ENCODE peak calls at places on chromosomes 3 and 15, in five cellular contexts. D is GM06990; T is naive B cell; W is activated naive CD8-positive, alpha-beta T cell treated with anti-CD3 and anti-CD28 coated beads, Interleukin-2, amount 50 U/mL, for 24 hours; O is astrocyte of the spinal cord. E is an unnamed sample.

GRCh38 chr3:61913657-61914056 is 352.3 kb downstream of the PTPRG start:
- DNase-seq in D (no peak), T (no peak), W (no peak), O (no peak), E (no peak)

GRCh38 chr15:70160803-70161565 is 63.3 kb upstream of the TLE3 start:
- DNase-seq in D (no peak), T (no peak), W (no peak), O (no peak), E (no peak)

GRCh38 chr3:194928831-194929594 is 243.3 kb downstream of the FAM43A start:
- DNase-seq in D (no peak), T (no peak), W (no peak), O (no peak), E (no peak)

GRCh38 chr3:28349397-28350000 is 875 bp upstream of the AZI2 start:
- DNase-seq in D (no peak), T (no peak), W (no peak), O (no peak), E (no peak)

GRCh38 chr3:119529883-119530282 is 29.5 kb downstream of the CD80 start:
- DNase-seq in D (no peak), T (no peak), W (no peak), O (peak; percentile 18), E (no peak)

GRCh38 chr3:99532246-99532645 is 106.1 kb upstream of the COL8A1 start:
- DNase-seq in D (no peak), T (no peak), W (peak; percentile 1), O (peak; percentile 80), E (peak; percentile 31)

GRCh38 chr3:48120223-48120622 is 68.0 kb downstream of the CDC25A start:
- DNase-seq in D (no peak), T (no peak), W (no peak), O (no peak), E (no peak)

GRCh38 chr15:98746756-98747155 is 98.4 kb downstream of the IGF1R start:
- DNase-seq in D (no peak), T (no peak), W (no peak), O (no peak), E (no peak)

GRCh38 chr3:133369041-133369440 is 30.8 kb upstream of the BFSP2 start:
- DNase-seq in D (no peak), T (no peak), W (no peak), O (no peak), E (no peak)

GRCh38 chr3:127257351-127257750 is 30.5 kb downstream of the PRR20G start:
- DNase-seq in D (no peak), T (no peak), W (no peak), O (no peak), E (no peak)

GRCh38 chr3:74479915-74480314 is 134.5 kb downstream of the CNTN3 start:
- DNase-seq in D (no peak), T (no peak), W (no peak), O (no peak), E (no peak)

GRCh38 chr15:29633971-29634370 is 188.3 kb downstream of the TJP1 start:
- DNase-seq in D (no peak), T (no peak), W (no peak), O (no peak), E (no peak)

GRCh38 chr15:51172190-51172589 is 77.5 kb upstream of the TNFAIP8L3 start:
- DNase-seq in D (no peak), T (no peak), W (no peak), O (no peak), E (no peak)

GRCh38 chr15:75713338-75713895 is 769 bp upstream of the CSPG4 start:
- DNase-seq in D (no peak), T (no peak), W (no peak), O (peak; percentile 43), E (no peak)

GRCh38 chr3:125123906-125124305 is 68.1 kb upstream of the HEG1 start:
- DNase-seq in D (no peak), T (no peak), W (no peak), O (peak; percentile 77), E (no peak)

GRCh38 chr15:74400313-74400850 is 32.9 kb upstream of the CYP11A1 start:
- DNase-seq in D (no peak), T (no peak), W (peak; percentile 48), O (no peak), E (no peak)

GRCh38 chr3:125437631-125438435 is 62.7 kb upstream of the ZNF148 start:
- DNase-seq in D (no peak), T (peak; percentile 44), W (peak; percentile 71), O (peak; percentile 36), E (peak; percentile 73)

GRCh38 chr3:174208161-174208560 is 651.0 kb upstream of the NAALADL2 start:
- DNase-seq in D (no peak), T (no peak), W (no peak), O (no peak), E (no peak)

GRCh38 chr3:20637729-20638128 is 451.7 kb upstream of the SGO1 start:
- DNase-seq in D (no peak), T (no peak), W (no peak), O (no peak), E (no peak)

GRCh38 chr3:72625616-72626337 is 222.5 kb downstream of the SHQ1 start:
- DNase-seq in D (no peak), T (no peak), W (no peak), O (no peak), E (no peak)

GRCh38 chr15:40846846-40847224 is 3.0 kb downstream of the SPINT1 start:
- DNase-seq in D (no peak), T (no peak), W (no peak), O (no peak), E (no peak)

GRCh38 chr3:160616721-160617120 is 51.4 kb upstream of the KPNA4 start:
- DNase-seq in D (no peak), T (no peak), W (no peak), O (peak; percentile 59), E (no peak)

GRCh38 chr3:111156506-111156905 is 84.9 kb downstream of the NECTIN3 start:
- DNase-seq in D (no peak), T (no peak), W (no peak), O (peak; percentile 20), E (no peak)

GRCh38 chr15:67762610-67763368 is 62.5 kb upstream of the SKOR1 start:
- DNase-seq in D (peak; percentile 69), T (peak; percentile 32), W (peak; percentile 64), O (no peak), E (peak; percentile 74)

GRCh38 chr3:87298111-87298718 is 21.8 kb upstream of the POU1F1 start:
- DNase-seq in D (no peak), T (peak; percentile 18), W (no peak), O (peak; percentile 55), E (peak; percentile 43)

GRCh38 chr15:84714372-84714771 is 1.6 kb downstream of the SEC11A start:
- DNase-seq in D (no peak), T (no peak), W (no peak), O (no peak), E (no peak)

GRCh38 chr3:73781536-73781935 is 156.8 kb upstream of the PDZRN3 start:
- DNase-seq in D (no peak), T (no peak), W (no peak), O (peak; percentile 49), E (no peak)

GRCh38 chr3:16151109-16151508 is 23.4 kb upstream of the GALNT15 start:
- DNase-seq in D (no peak), T (no peak), W (no peak), O (peak; percentile 86), E (no peak)

GRCh38 chr15:76799760-76800159 is 105.4 kb downstream of the SCAPER start:
- DNase-seq in D (no peak), T (no peak), W (no peak), O (peak; percentile 39), E (no peak)

GRCh38 chr3:193240436-193240849 is 579 bp upstream of the PLAAT1 start:
- DNase-seq in D (no peak), T (no peak), W (no peak), O (no peak), E (no peak)

E was measured in NAMALWA.